ENCODE peak calls at places on chromosomes 5 and 9, in six cellular contexts. Y is myocyte; J is cardiac muscle cell; S is A172; X is activated T-helper 9 cell treated with anti-CD3 and anti-CD28 coated beads, Interleukin-2, amount 50 U/mL, for 16 hours; K is T follicular helper cell. T is an unnamed sample.

GRCh38 chr9:22108581-22109370 is 99.7 kb upstream of the CDKN2B start:
- DNase-seq in Y (no peak), J (peak), S (no peak), X (no peak), K (no peak), T (no peak)

GRCh38 chr9:83355024-83355444 is 183.2 kb downstream of the FRMD3 start:
- DNase-seq in Y (peak), J (peak), S (peak), X (no peak), K (no peak), T (no peak)

GRCh38 chr9:108708448-108708847 is 147.3 kb downstream of the ACTL7B start:
- DNase-seq in Y (no peak), J (no peak), S (no peak), X (no peak), K (no peak), T (no peak)

GRCh38 chr9:92247981-92248380 is 45.5 kb downstream of the IARS1 start:
- DNase-seq in Y (no peak), J (no peak), S (no peak), X (no peak), K (no peak), T (no peak)

GRCh38 chr9:114098021-114098659 is 952 bp downstream of the KIF12 start:
- DNase-seq in Y (no peak), J (peak), S (no peak), X (no peak), K (no peak), T (peak)

GRCh38 chr9:129442791-129443511 is 177.9 kb downstream of the C9orf50 start:
- DNase-seq in Y (no peak), J (no peak), S (no peak), X (no peak), K (no peak), T (no peak)

GRCh38 chr5:41334758-41335157 is 121.4 kb upstream of the C6 start:
- DNase-seq in Y (no peak), J (no peak), S (no peak), X (no peak), K (no peak), T (no peak)

GRCh38 chr9:128702445-128702948 is at the start of gene PKN3:
- DNase-seq in Y (peak), J (peak), S (peak), X (peak), K (peak), T (peak)

GRCh38 chr9:112711050-112711689 is 6.7 kb downstream of the INIP start:
- DNase-seq in Y (peak), J (peak), S (no peak), X (no peak), K (no peak), T (no peak)

GRCh38 chr5:134449167-134449566 is 37.5 kb upstream of the CDKN2AIPNL start:
- DNase-seq in Y (no peak), J (no peak), S (no peak), X (no peak), K (no peak), T (no peak)

GRCh38 chr5:36323926-36324781 is 22.5 kb upstream of the RANBP3L start:
- DNase-seq in Y (peak), J (no peak), S (no peak), X (no peak), K (no peak), T (no peak)

GRCh38 chr5:10762178-10762775 is 1.2 kb upstream of the DAP start:
- DNase-seq in Y (no peak), J (peak), S (no peak), X (no peak), K (no peak), T (no peak)

GRCh38 chr9:106981396-106982287 is 118.7 kb downstream of the ZNF462 start:
- DNase-seq in Y (no peak), J (no peak), S (no peak), X (no peak), K (no peak), T (no peak)

GRCh38 chr9:2691212-2691611 is 26.1 kb upstream of the KCNV2 start:
- DNase-seq in Y (no peak), J (no peak), S (no peak), X (no peak), K (no peak), T (no peak)

GRCh38 chr5:103901885-103902284 is 339.3 kb upstream of the NUDT12 start:
- DNase-seq in Y (no peak), J (no peak), S (no peak), X (no peak), K (no peak), T (no peak)

GRCh38 chr9:136881691-136882108 is 4.6 kb upstream of the TRAF2 start:
- DNase-seq in Y (no peak), J (peak), S (peak), X (peak), K (no peak), T (no peak)

GRCh38 chr9:127047971-127048370 is 74.5 kb downstream of the ANGPTL2 start:
- DNase-seq in Y (no peak), J (no peak), S (no peak), X (no peak), K (no peak), T (no peak)

T was measured in endothelial cell.